ENCODE peak calls at places on chromosomes 13 and 19, in seven cellular contexts. S, W, L, I, O, B and N are unnamed samples.

GRCh38 chr19:2461751-2462634 is 5.2 kb upstream of the LMNB2 start:
- DNase-seq in B (peak), W (no peak), I (peak), L (no peak), O (no peak), S (peak), N (peak)

GRCh38 chr19:55635334-55635717 is 5.5 kb upstream of the ZNF580 start:
- DNase-seq in I (no peak), S (no peak), O (no peak), W (no peak), B (no peak), L (no peak), N (no peak)

GRCh38 chr19:43781630-43782310 is 997 bp upstream of the KCNN4 start:
- DNase-seq in S (no peak), I (no peak), L (no peak), W (no peak), O (no peak), B (no peak), N (no peak)

GRCh38 chr13:109989155-109989554 is 202.8 kb upstream of the IRS2 start:
- DNase-seq in W (no peak), L (no peak), I (peak), B (no peak), S (no peak), O (no peak), N (no peak)

GRCh38 chr13:99133848-99134247 is 66.8 kb upstream of the UBAC2 start:
- DNase-seq in O (no peak), S (no peak), B (no peak), I (no peak), W (no peak), L (no peak), N (no peak)

GRCh38 chr13:109271061-109271460 is 515.3 kb downstream of the IRS2 start:
- DNase-seq in S (no peak), L (no peak), I (peak), W (no peak), B (no peak), O (no peak), N (no peak)

GRCh38 chr13:52862358-52863206 is 14.1 kb upstream of the PCDH8 start:
- DNase-seq in W (no peak), I (peak), O (no peak), S (no peak), B (no peak), L (no peak), N (no peak)

GRCh38 chr13:46211116-46211515 is 612 bp upstream of the LRRC63 start:
- DNase-seq in W (no peak), L (no peak), S (no peak), I (no peak), B (no peak), O (peak), N (no peak)

GRCh38 chr13:33251131-33251629 is 34.4 kb downstream of the STARD13 start:
- DNase-seq in W (no peak), B (peak), I (peak), O (no peak), S (no peak), L (no peak), N (no peak)

GRCh38 chr19:49017666-49018351 is 918 bp upstream of the LHB start:
- DNase-seq in I (no peak), S (peak), O (peak), B (peak), W (no peak), L (no peak), N (no peak)

GRCh38 chr19:19134687-19135158 is 3.6 kb downstream of the TMEM161A start:
- DNase-seq in O (peak), B (peak), S (no peak), I (no peak), L (no peak), W (no peak), N (no peak)

GRCh38 chr19:17149393-17150135 is 65.6 kb upstream of the USE1 start:
- DNase-seq in B (no peak), L (no peak), I (no peak), S (no peak), W (no peak), O (no peak), N (no peak)

GRCh38 chr19:50546527-50547221 is 21.6 kb downstream of the LRRC4B start:
- DNase-seq in W (no peak), O (no peak), I (no peak), B (no peak), S (no peak), L (no peak), N (no peak)

GRCh38 chr13:79338343-79338742 is 67.7 kb downstream of the RBM26 start:
- DNase-seq in S (no peak), B (no peak), L (no peak), W (no peak), I (no peak), O (no peak), N (no peak)

GRCh38 chr13:21420706-21421105 is 38.4 kb downstream of the ZDHHC20 start:
- DNase-seq in W (no peak), S (no peak), O (no peak), I (no peak), L (no peak), B (no peak), N (no peak)